ENCODE peak calls at places on chromosomes 3 and 15, in ten cellular contexts. T, F, Z, W, M, B, K, D, S and G are unnamed samples.
A peak's percentile ranks its signal among the peaks of the same experiment; 100 is the strongest.

GRCh38 chr3:127720985-127721384 is 48.2 kb downstream of the ABTB1 start:
- DNase-seq in T (no peak), F (peak; percentile 8), Z (no peak), W (no peak), M (peak; percentile 44), B (no peak), K (peak; percentile 40), D (peak; percentile 65), S (no peak), G (no peak)

GRCh38 chr3:37725842-37726241 is 135.8 kb upstream of the CTDSPL start:
- DNase-seq in T (no peak), F (no peak), Z (no peak), W (no peak), M (no peak), B (no peak), K (no peak), D (no peak), S (no peak), G (no peak)

GRCh38 chr3:80733522-80734176 is 965.9 kb upstream of the ROBO1 start:
- DNase-seq in T (no peak), F (no peak), Z (peak; percentile 100), W (no peak), M (no peak), B (no peak), K (no peak), D (no peak), S (no peak), G (peak; percentile 23)

GRCh38 chr15:46502668-46503067 is 867.8 kb downstream of the SQOR start:
- DNase-seq in T (no peak), F (no peak), Z (peak; percentile 2), W (no peak), M (no peak), B (no peak), K (no peak), D (no peak), S (no peak), G (no peak)

GRCh38 chr15:100671858-100672543 is 69.6 kb downstream of the ASB7 start:
- DNase-seq in T (no peak), F (no peak), Z (peak; percentile 42), W (no peak), M (no peak), B (peak; percentile 29), K (peak; percentile 32), D (no peak), S (no peak), G (no peak)

GRCh38 chr15:70541511-70541910 is 221.8 kb downstream of the UACA start:
- DNase-seq in T (no peak), F (no peak), Z (no peak), W (no peak), M (peak; percentile 24), B (no peak), K (peak; percentile 12), D (no peak), S (no peak), G (no peak)

GRCh38 chr15:90481023-90481422 is 48.7 kb upstream of the CRTC3 start:
- DNase-seq in T (no peak), F (no peak), Z (no peak), W (no peak), M (no peak), B (no peak), K (no peak), D (no peak), S (no peak), G (no peak)

GRCh38 chr3:16741890-16742289 is 136.7 kb upstream of the DAZL start:
- DNase-seq in T (no peak), F (peak; percentile 86), Z (no peak), W (no peak), M (no peak), B (no peak), K (no peak), D (no peak), S (no peak), G (no peak)

GRCh38 chr3:182451871-182452270 is 341.4 kb upstream of the ATP11B start:
- DNase-seq in T (no peak), F (no peak), Z (no peak), W (no peak), M (no peak), B (no peak), K (no peak), D (no peak), S (no peak), G (no peak)

GRCh38 chr15:98315951-98316350 is 332.4 kb upstream of the IGF1R start:
- DNase-seq in T (no peak), F (no peak), Z (no peak), W (no peak), M (no peak), B (no peak), K (no peak), D (no peak), S (no peak), G (no peak)

GRCh38 chr3:131901686-131902085 is 133.1 kb downstream of the CPNE4 start:
- DNase-seq in T (no peak), F (no peak), Z (no peak), W (no peak), M (no peak), B (no peak), K (no peak), D (no peak), S (no peak), G (no peak)

GRCh38 chr3:145170101-145170500 is 990.9 kb downstream of the PLOD2 start:
- DNase-seq in T (no peak), F (no peak), Z (no peak), W (no peak), M (no peak), B (no peak), K (no peak), D (no peak), S (no peak), G (no peak)

GRCh38 chr3:9398715-9399708 is 1.6 kb downstream of the SETD5 start:
- DNase-seq in T (no peak), F (no peak), Z (peak; percentile 65), W (no peak), M (no peak), B (no peak), K (no peak), D (no peak), S (no peak), G (no peak)
- TF ChIP-seq POLR2A in T (no peak), F (no peak), Z (no peak), W (no peak), M (no peak), B (no peak), K (no peak), D (peak; percentile 19), S (no peak), G (no peak)

DNA sequence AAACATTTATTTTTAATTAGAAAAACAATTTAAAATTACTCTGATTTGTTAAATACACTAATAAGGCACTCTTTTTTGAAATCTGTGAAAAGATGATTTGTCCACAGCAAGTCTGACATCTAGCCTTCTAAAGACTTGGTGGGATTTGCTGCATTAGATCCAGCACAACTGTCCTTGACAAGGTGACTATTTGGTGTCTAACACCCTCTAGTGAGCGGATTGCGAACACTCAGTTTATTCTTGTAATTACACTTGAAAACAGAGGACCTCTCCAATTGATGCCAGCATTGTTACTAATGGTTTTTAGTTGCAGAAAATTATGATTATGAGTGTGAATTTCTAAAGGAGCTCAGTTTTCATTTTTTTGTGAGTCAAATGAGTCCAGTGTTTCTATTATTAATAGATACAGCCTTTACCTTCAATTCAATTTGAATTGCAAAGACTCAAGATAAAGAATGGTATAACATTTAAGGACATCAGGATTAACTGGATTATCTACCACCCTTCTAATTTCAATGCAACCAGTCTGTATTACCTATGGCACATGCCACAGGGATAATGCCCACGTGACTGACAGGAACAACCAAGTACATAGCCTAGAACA is 29.7 kb upstream of the STRIT1 start:
- DNase-seq in T (no peak), F (no peak), Z (peak; percentile 86), W (no peak), M (no peak), B (no peak), K (no peak), D (no peak), S (peak; percentile 73), G (no peak)
- H3K4me1 ChIP-seq in T (no peaks in the 10 kb centered on the region), F (no peaks in the 10 kb centered on the region), Z (no peaks in the 10 kb centered on the region), W (no peaks in the 10 kb centered on the region), M (no peaks in the 10 kb centered on the region), B (no peaks in the 10 kb centered on the region), K (no peaks in the 10 kb centered on the region), D (no peaks in the 10 kb centered on the region), S (no peaks in the 10 kb centered on the region), G (no peaks in the 10 kb centered on the region)

GRCh38 chr3:196504556-196504955 is 988 bp upstream of the RNF168 start:
- DNase-seq in T (no peak), F (no peak), Z (no peak), W (no peak), M (no peak), B (no peak), K (no peak), D (no peak), S (no peak), G (no peak)

GRCh38 chr3:196502775-196503181 is 790 bp downstream of the RNF168 start:
- DNase-seq in T (peak; percentile 62), F (peak; percentile 69), Z (peak; percentile 92), W (no peak), M (peak; percentile 81), B (peak; percentile 71), K (peak; percentile 85), D (no peak), S (peak; percentile 33), G (peak; percentile 63)

GRCh38 chr3:196501316-196502064 is 2.1 kb downstream of the RNF168 start:
- DNase-seq in T (no peak), F (no peak), Z (no peak), W (no peak), M (no peak), B (no peak), K (no peak), D (no peak), S (no peak), G (no peak)

GRCh38 chr3:196506687-196507086 is 3.1 kb upstream of the RNF168 start:
- DNase-seq in T (no peak), F (no peak), Z (no peak), W (no peak), M (no peak), B (no peak), K (no peak), D (no peak), S (no peak), G (no peak)
- H3K9me3 ChIP-seq in T (no peaks in the 10 kb centered on the region), F (peaks cover 6% of the 10 kb centered on the region), Z (no peaks in the 10 kb centered on the region), W (no peaks in the 10 kb centered on the region), M (no peaks in the 10 kb centered on the region), B (no peaks in the 10 kb centered on the region), K (peaks cover 13% of the 10 kb centered on the region), D (no peaks in the 10 kb centered on the region), S (no peaks in the 10 kb centered on the region), G (no peaks in the 10 kb centered on the region)

DNA sequence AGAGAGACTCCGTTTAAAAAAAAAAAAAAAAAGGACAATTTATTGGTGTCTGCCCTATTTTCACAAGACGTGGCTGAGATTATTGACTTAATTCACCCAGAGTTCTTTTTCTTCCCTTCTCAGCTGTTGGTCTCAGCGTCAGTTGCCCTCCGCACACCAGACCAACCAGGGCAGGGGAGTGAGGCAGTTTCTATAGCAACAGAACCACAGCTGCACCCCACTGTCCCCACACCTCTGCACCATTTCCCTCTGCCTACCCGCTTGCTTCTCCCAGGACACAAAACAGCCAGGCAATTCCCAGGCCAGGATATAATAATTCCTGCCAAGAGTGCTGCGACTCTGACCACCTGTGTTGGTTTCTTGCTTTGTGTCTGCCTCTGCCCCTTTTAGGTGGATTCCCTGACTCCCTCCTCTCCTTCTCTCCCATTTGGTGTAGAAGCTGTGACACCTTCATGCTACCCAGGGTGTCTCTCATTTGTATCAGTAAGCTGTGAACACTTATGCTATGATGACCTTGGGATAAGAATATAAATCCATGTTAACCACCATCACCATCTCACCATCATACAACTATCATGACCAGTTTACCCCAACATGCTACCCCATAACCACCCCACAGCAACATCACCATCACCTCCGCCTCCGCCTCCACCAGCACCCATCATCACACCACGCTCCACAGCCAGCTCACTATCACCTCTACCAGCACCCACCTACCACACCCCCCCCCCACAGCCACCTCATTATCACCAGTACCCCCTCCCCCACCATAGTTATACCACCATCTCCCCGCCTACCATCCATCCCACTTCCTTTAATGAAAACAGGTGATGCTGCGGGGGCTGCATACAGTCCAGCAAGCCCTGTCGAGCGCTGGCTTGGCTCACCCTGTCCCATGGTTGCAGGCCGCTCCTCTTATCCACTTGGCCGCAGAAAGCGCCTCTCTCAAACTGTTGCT is 610 bp downstream of the EPB42 start:
- DNase-seq in T (no peak), F (no peak), Z (no peak), W (no peak), M (no peak), B (no peak), K (no peak), D (no peak), S (no peak), G (no peak)
- TF ChIP-seq POLR2A in T (no peak), F (no peak), Z (no peak), W (no peak), M (no peak), B (no peak), K (no peak), D (no peak), S (no peak), G (no peak)